ENCODE peak calls at places on chromosomes 2 and 18, in ten cellular contexts. W is occipital lobe, F is activated T-cell treated with anti-CD3 and anti-CD28 coated beads for 1 hour, L is KG1, K is AG09319, B is HS-5, I is hypothalamus, Q is cardiac fibroblast, G is neuronal stem cell, P is NCI-H345. U is an unnamed sample.

GRCh38 chr18:78430171-78430857 is 549.3 kb upstream of the SALL3 start:
- DNase-seq in W (no peak), F (no peak), L (no peak), K (no peak), B (no peak), I (no peak), Q (no peak), G (no peak), P (peak), U (no peak)

GRCh38 chr18:4454548-4455112 is 477 bp downstream of the DLGAP1 start:
- DNase-seq in W (no peak), F (no peak), L (no peak), K (no peak), B (no peak), I (no peak), Q (no peak), G (no peak), P (no peak), U (no peak)

GRCh38 chr2:157058161-157058560 is 199.3 kb upstream of the GALNT5 start:
- DNase-seq in W (no peak), F (no peak), L (no peak), K (no peak), B (no peak), I (no peak), Q (no peak), G (no peak), P (no peak), U (no peak)

GRCh38 chr18:75106746-75107145 is 102.2 kb downstream of the PTGR3 start:
- DNase-seq in W (no peak), F (no peak), L (no peak), K (no peak), B (no peak), I (no peak), Q (no peak), G (no peak), P (no peak), U (no peak)

GRCh38 chr18:70377317-70377799 is 88.5 kb downstream of the SOCS6 start:
- DNase-seq in W (no peak), F (no peak), L (no peak), K (no peak), B (no peak), I (no peak), Q (peak), G (no peak), P (no peak), U (no peak)

GRCh38 chr2:104658840-104659591 is 194.9 kb upstream of the POU3F3 start:
- DNase-seq in W (no peak), F (no peak), L (no peak), K (no peak), B (no peak), I (peak), Q (no peak), G (peak), P (no peak), U (no peak)

GRCh38 chr2:12493031-12493513 is 223.7 kb upstream of the TRIB2 start:
- DNase-seq in W (no peak), F (no peak), L (no peak), K (no peak), B (peak), I (no peak), Q (peak), G (no peak), P (no peak), U (peak)

GRCh38 chr18:70385474-70385873 is 96.6 kb downstream of the SOCS6 start:
- DNase-seq in W (no peak), F (no peak), L (no peak), K (no peak), B (no peak), I (no peak), Q (no peak), G (no peak), P (no peak), U (no peak)

GRCh38 chr2:72883356-72883962 is 3.7 kb upstream of the SPR start:
- DNase-seq in W (no peak), F (no peak), L (no peak), K (no peak), B (no peak), I (no peak), Q (peak), G (peak), P (no peak), U (no peak)

GRCh38 chr2:223044092-223044836 is 7.7 kb upstream of the KCNE4 start:
- DNase-seq in W (no peak), F (no peak), L (peak), K (no peak), B (no peak), I (no peak), Q (no peak), G (no peak), P (no peak), U (no peak)

U was measured in activated CD4-positive, alpha-beta T cell treated with anti-CD3 and anti-CD28 coated beads, Interleukin-2, amount 50 U/mL, for 4 hours.